ENCODE peak calls at places on chromosomes 11 and 22, in eight cellular contexts. Q is lung, K is right lobe of liver, X is testis, F is A549, J is OCI-LY7, A is pancreas, V is heart left ventricle. G is an unnamed sample.

GRCh38 chr11:110176366-110177056 is 83.3 kb downstream of the ZC3H12C start:
- DNase-seq in X (no peak), K (no peak), V (no peak), J (no peak), F (no peak), A (no peak), Q (no peak), G (no peak)

GRCh38 chr22:37052386-37053309 is 1.1 kb downstream of the KCTD17 start:
- DNase-seq in Q (no peak), F (no peak), J (no peak), K (no peak), V (peak; percentile 13), A (no peak), X (no peak), G (no peak)

GRCh38 chr11:13384837-13385417 is 78.1 kb downstream of the BTBD10 start:
- DNase-seq in V (no peak), A (no peak), Q (no peak), F (peak; percentile 52), X (peak; percentile 45), J (peak; percentile 48), K (no peak), G (peak; percentile 79)

GRCh38 chr11:119664063-119664572 is 64.9 kb downstream of the NECTIN1 start:
- DNase-seq in F (no peak), V (no peak), Q (no peak), A (peak; percentile 81), J (no peak), X (no peak), K (no peak), G (no peak)

GRCh38 chr11:27187075-27187847 is 146.6 kb downstream of the BBOX1 start:
- DNase-seq in A (no peak), V (no peak), J (no peak), F (no peak), Q (no peak), K (no peak), X (no peak), G (no peak)

GRCh38 chr11:35171226-35171625 is 32.3 kb downstream of the CD44 start:
- DNase-seq in K (no peak), F (no peak), J (no peak), V (no peak), A (no peak), Q (no peak), X (no peak), G (no peak)

GRCh38 chr11:62217191-62217748 is 8.8 kb downstream of the SCGB2A1 start:
- DNase-seq in K (no peak), Q (no peak), F (no peak), V (no peak), J (peak; percentile 42), A (no peak), X (no peak), G (no peak)

GRCh38 chr11:78420796-78421209 is 3.2 kb upstream of the GAB2 start:
- DNase-seq in J (no peak), X (peak; percentile 50), Q (peak; percentile 49), F (no peak), V (peak; percentile 64), A (no peak), K (peak; percentile 64), G (no peak)

GRCh38 chr22:26124991-26125725 is 44.1 kb upstream of the SEZ6L start:
- DNase-seq in Q (no peak), J (no peak), X (no peak), V (no peak), A (no peak), F (no peak), K (no peak), G (no peak)

GRCh38 chr22:24429411-24430365 is 2.3 kb downstream of the ADORA2A start:
- DNase-seq in K (peak; percentile 70), F (no peak), X (no peak), A (no peak), J (peak; percentile 86), Q (no peak), V (peak; percentile 69), G (no peak)

GRCh38 chr22:34973016-34973415 is 92.9 kb upstream of the ISX start:
- DNase-seq in X (no peak), V (no peak), K (no peak), J (no peak), A (no peak), F (no peak), Q (no peak), G (peak; percentile 55)

GRCh38 chr11:61068581-61068980 is 33.7 kb upstream of the CD5 start:
- DNase-seq in J (no peak), A (no peak), Q (no peak), K (no peak), V (no peak), X (no peak), F (no peak), G (peak; percentile 25)

GRCh38 chr11:94084164-94084563 is 44.5 kb upstream of the PANX1 start:
- DNase-seq in F (no peak), X (no peak), J (no peak), Q (no peak), K (no peak), A (no peak), V (no peak), G (no peak)

GRCh38 chr11:62552465-62552782 is 5.8 kb upstream of the AHNAK start:
- DNase-seq in F (no peak), X (no peak), V (no peak), J (no peak), A (no peak), Q (no peak), K (no peak), G (peak; percentile 58)

GRCh38 chr11:64477675-64478074 is 113.3 kb upstream of the SLC22A12 start:
- DNase-seq in J (no peak), Q (no peak), F (no peak), K (no peak), A (no peak), V (no peak), X (no peak), G (no peak)

GRCh38 chr11:75268626-75269366 is 28.2 kb downstream of the TPBGL start:
- DNase-seq in Q (no peak), A (no peak), J (no peak), K (peak; percentile 14), V (peak; percentile 17), F (no peak), X (no peak), G (peak; percentile 43)

GRCh38 chr22:38314140-38314991 is 2.9 kb downstream of the CSNK1E start:
- DNase-seq in X (no peak), K (no peak), Q (no peak), J (peak; percentile 76), V (no peak), F (no peak), A (no peak), G (no peak)

GRCh38 chr22:28246392-28246791 is 327.3 kb upstream of the PITPNB start:
- DNase-seq in F (no peak), V (no peak), Q (no peak), A (no peak), J (no peak), X (no peak), K (no peak), G (no peak)

GRCh38 chr11:12212181-12212820 is 101.9 kb downstream of the MICAL2 start:
- DNase-seq in X (no peak), Q (no peak), K (no peak), V (no peak), A (no peak), J (no peak), F (no peak), G (no peak)

GRCh38 chr22:47291565-47292495 is 529.4 kb downstream of the TBC1D22A start:
- DNase-seq in X (no peak), K (no peak), V (no peak), F (no peak), Q (no peak), J (no peak), A (no peak), G (no peak)

GRCh38 chr22:30949934-30950660 is 18.5 kb downstream of the MORC2 start:
- DNase-seq in Q (no peak), K (no peak), A (no peak), F (no peak), J (no peak), V (no peak), X (no peak), G (no peak)
- TF ChIP-seq CTCF in Q (no peak), K (no peak), A (no peak), F (no peak), J (peak; percentile 23), V (no peak), X (no peak), G (peak; percentile 49)

GRCh38 chr11:86477495-86478155 is 102.9 kb downstream of the CCDC81 start:
- DNase-seq in A (no peak), V (no peak), F (no peak), J (no peak), X (peak; percentile 65), Q (no peak), K (no peak), G (no peak)
- H3K27ac ChIP-seq in A (no peak overlapping the region), V (peak overlapping the region; percentile 49), F (peak overlapping the region; percentile 33), J (no peak overlapping the region), X (peak overlapping the region; percentile 80), Q (peak overlapping the region; percentile 4), K (peak overlapping the region; percentile 16), G (no peak overlapping the region)

GRCh38 chr11:42764936-42765335 is 546.9 kb upstream of the API5 start:
- DNase-seq in A (no peak), J (no peak), Q (no peak), X (no peak), F (no peak), V (no peak), K (no peak), G (no peak)

GRCh38 chr11:42772886-42773285 is 538.9 kb upstream of the API5 start:
- DNase-seq in A (no peak), V (no peak), K (no peak), Q (no peak), X (no peak), J (no peak), F (no peak), G (no peak)

GRCh38 chr11:42768576-42768975 is 543.2 kb upstream of the API5 start:
- DNase-seq in Q (no peak), X (no peak), J (no peak), V (no peak), K (no peak), A (no peak), F (no peak), G (no peak)

GRCh38 chr11:42766191-42766590 is 545.6 kb upstream of the API5 start:
- DNase-seq in J (no peak), K (no peak), Q (no peak), A (no peak), F (no peak), V (no peak), X (no peak), G (no peak)

DNA sequence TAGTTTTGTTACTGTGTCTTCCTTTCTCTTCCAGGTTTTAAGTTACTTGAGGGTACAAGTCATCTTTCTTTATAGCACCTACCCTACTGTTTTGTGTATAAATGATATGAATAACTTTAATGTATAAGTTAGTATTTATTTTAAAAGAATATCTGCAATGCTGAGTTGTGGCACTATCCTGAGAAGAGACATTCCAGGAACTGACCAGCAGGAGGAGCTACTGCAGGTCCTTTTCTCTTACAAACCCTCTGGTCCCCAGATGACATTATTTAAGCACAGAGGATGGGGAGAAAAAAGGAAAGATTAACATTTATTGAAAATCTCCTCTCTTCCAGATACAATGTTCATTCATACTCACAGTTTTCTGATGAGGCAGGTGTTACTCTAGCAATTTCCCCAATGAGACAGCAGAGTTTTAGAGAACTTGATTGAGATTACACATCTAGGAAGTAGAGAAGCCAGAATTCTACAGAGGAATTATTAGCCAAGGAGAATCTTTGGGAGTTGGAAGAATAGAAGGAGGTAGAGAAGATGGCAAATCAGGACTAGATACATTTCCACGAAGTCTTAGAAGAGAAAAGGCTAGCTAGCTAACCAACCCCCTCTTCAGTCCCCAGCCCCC is 541.2 kb upstream of the API5 start:
- DNase-seq in V (peak; percentile 17), F (no peak), A (no peak), J (peak; percentile 28), K (no peak), X (peak; percentile 54), Q (no peak), G (peak; percentile 69)
- TF ChIP-seq CTCF in V (peak; percentile 75), F (peak; percentile 26), A (peak; percentile 50), J (peak; percentile 85), K (peak; percentile 43), X (peak; percentile 39), Q (peak; percentile 21), G (peak; percentile 91)

GRCh38 chr11:59755701-59756495 is 722 bp downstream of the STX3 start:
- DNase-seq in Q (peak; percentile 78), K (peak; percentile 88), J (no peak), A (peak; percentile 82), F (peak; percentile 70), X (peak; percentile 78), V (peak; percentile 71), G (peak; percentile 91)
- H3K27ac ChIP-seq in Q (peak overlapping the region; percentile 96), K (peak overlapping the region; percentile 84), J (no peak overlapping the region), A (peak overlapping the region; percentile 92), F (peak overlapping the region; percentile 95), X (peak overlapping the region; percentile 92), V (peak overlapping the region; percentile 95), G (no peak overlapping the region)

G was measured in endodermal cell.